ENCODE peak calls at places on chromosome 4, in ten cellular contexts. K is type B pancreatic cell, T is fibroblast of pulmonary artery, W is stomach, I is GM10248, M is astrocyte, Y is fibroblast of the aortic adventitia, O is MM.1S, E is AG09319, R is neural crest cell. Z is an unnamed sample.

GRCh38 chr4:1371151-1371830 is 24.3 kb downstream of the UVSSA start:
- DNase-seq in M (no peak), E (no peak), R (no peak), Y (no peak), O (no peak), K (no peak), I (no peak), T (no peak), W (no peak), Z (no peak)

GRCh38 chr4:94165256-94165655 is 42.4 kb upstream of the SMARCAD1 start:
- DNase-seq in M (no peak), E (no peak), T (no peak), W (no peak), K (no peak), Y (no peak), R (no peak), O (no peak), I (no peak), Z (no peak)

GRCh38 chr4:55609393-55609821 is 17.4 kb upstream of the PDCL2 start:
- DNase-seq in K (no peak), T (peak), Y (peak), M (peak), I (no peak), W (no peak), O (peak), E (peak), R (no peak), Z (no peak)

GRCh38 chr4:504076-504475 is 5.1 kb downstream of the PIGG start:
- DNase-seq in Y (peak), R (no peak), W (no peak), T (peak), E (no peak), I (no peak), O (no peak), K (no peak), M (peak), Z (no peak)

GRCh38 chr4:132063829-132064228 is 1085.3 kb upstream of the PCDH10 start:
- DNase-seq in I (no peak), T (peak), W (no peak), O (no peak), Y (peak), R (no peak), K (no peak), E (no peak), M (peak), Z (no peak)

GRCh38 chr4:47913858-47914218 is 545 bp downstream of the NFXL1 start:
- DNase-seq in K (peak), R (peak), M (no peak), T (no peak), E (no peak), O (peak), I (peak), Y (no peak), W (peak), Z (no peak)

GRCh38 chr4:119025916-119026661 is 109.5 kb upstream of the MYOZ2 start:
- DNase-seq in E (peak), T (peak), O (no peak), W (no peak), M (peak), Y (peak), R (no peak), K (no peak), I (no peak), Z (peak)

GRCh38 chr4:65416875-65417274 is 253.4 kb downstream of the EPHA5 start:
- DNase-seq in R (no peak), W (peak), M (peak), Y (peak), K (no peak), O (no peak), T (peak), E (no peak), I (no peak), Z (no peak)

GRCh38 chr4:88445252-88445651 is 11.7 kb upstream of the HERC5 start:
- DNase-seq in W (no peak), E (no peak), I (no peak), M (no peak), Y (no peak), R (no peak), O (no peak), K (no peak), T (no peak), Z (no peak)

GRCh38 chr4:125045311-125045710 is 269.4 kb upstream of the FAT4 start:
- DNase-seq in O (no peak), I (no peak), T (no peak), K (no peak), E (no peak), Y (peak), R (no peak), M (peak), W (no peak), Z (no peak)

GRCh38 chr4:148152868-148153630 is 289.2 kb downstream of the NR3C2 start:
- DNase-seq in R (no peak), O (no peak), K (no peak), I (no peak), E (no peak), W (no peak), M (no peak), Y (peak), T (peak), Z (no peak)
- TF ChIP-seq CTCF in R (no peak), O (no peak), K (no peak), I (no peak), E (peak), W (no peak), M (no peak), Y (no peak), T (peak), Z (no peak)

GRCh38 chr4:10160280-10160856 is 43.8 kb upstream of the WDR1 start:
- DNase-seq in W (no peak), T (peak), I (no peak), R (no peak), Y (peak), K (no peak), M (no peak), E (no peak), O (no peak), Z (peak)
- TF ChIP-seq CTCF in W (no peak), T (peak), I (no peak), R (peak), Y (peak), K (peak), M (no peak), E (peak), O (no peak), Z (peak)

GRCh38 chr4:149645790-149646189 is 169.9 kb downstream of the IQCM start:
- DNase-seq in T (no peak), M (no peak), W (no peak), R (no peak), O (no peak), Y (no peak), I (no peak), E (no peak), K (no peak), Z (no peak)
- TF ChIP-seq CTCF in T (no peak), M (no peak), W (no peak), R (no peak), O (no peak), Y (no peak), I (no peak), E (no peak), K (no peak), Z (no peak)

DNA sequence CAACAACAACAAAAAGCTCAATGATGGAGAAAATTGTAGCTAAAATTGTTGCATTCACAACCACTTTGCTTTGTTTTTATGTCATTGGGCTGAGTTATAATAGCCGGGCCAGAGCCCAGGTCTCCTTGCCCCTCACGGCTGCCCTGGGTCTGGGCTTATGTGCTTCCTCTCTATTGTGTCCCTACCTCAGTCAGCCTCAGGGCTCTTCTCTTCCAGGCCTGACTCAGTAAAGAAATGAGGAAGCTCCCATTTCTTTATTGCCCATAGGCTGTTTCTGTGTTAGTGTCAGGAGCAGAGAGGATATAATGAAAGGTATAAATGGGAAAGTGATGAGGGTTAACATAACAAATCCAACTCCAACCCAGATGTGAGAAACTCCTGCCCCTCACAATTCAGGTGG is 18.0 kb downstream of the BST1 start:
- DNase-seq in W (no peak), R (no peak), Y (no peak), M (no peak), K (no peak), O (no peak), I (no peak), T (no peak), E (no peak), Z (no peak)
- TF ChIP-seq CTCF in W (no peak), R (no peak), Y (no peak), M (no peak), K (no peak), O (no peak), I (no peak), T (no peak), E (no peak), Z (no peak)

GRCh38 chr4:10526431-10527222 is 69.4 kb upstream of the ZNF518B start:
- DNase-seq in R (no peak), E (no peak), M (no peak), Y (no peak), W (no peak), O (no peak), K (no peak), I (no peak), T (no peak), Z (no peak)
- TF ChIP-seq CTCF in R (no peak), E (no peak), M (no peak), Y (no peak), W (no peak), O (no peak), K (no peak), I (no peak), T (no peak), Z (no peak)

GRCh38 chr4:186473933-186474332 is 81.4 kb downstream of the MTNR1A start:
- DNase-seq in O (no peak), W (no peak), E (no peak), R (no peak), Y (no peak), M (no peak), I (no peak), T (no peak), K (no peak), Z (no peak)

GRCh38 chr4:186475202-186475601 is 80.2 kb downstream of the MTNR1A start:
- DNase-seq in I (no peak), O (no peak), M (no peak), E (no peak), R (no peak), Y (no peak), K (no peak), W (no peak), T (no peak), Z (no peak)

GRCh38 chr4:186471441-186471840 is 83.9 kb downstream of the MTNR1A start:
- DNase-seq in I (no peak), W (no peak), O (no peak), R (no peak), K (no peak), E (no peak), M (no peak), T (no peak), Y (no peak), Z (no peak)

DNA sequence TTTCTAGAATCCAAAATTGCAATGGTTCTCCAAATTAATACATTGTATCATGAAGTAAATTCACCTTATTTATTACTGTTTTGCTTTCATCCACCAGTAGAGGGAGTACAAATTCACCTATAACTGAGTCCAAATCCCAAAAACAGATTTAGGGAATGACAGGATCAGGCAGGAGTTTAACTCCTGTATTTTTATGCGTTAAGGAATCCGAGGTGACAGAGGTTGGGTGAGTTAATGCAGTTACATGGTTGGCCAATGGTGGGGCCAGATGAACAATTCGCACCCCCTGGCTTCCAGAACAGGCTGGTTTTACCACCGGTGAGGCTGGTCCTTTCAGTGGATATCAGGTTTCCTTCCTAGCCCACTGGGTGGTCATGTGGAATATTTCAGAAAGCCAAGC is 82.4 kb downstream of the MTNR1A start:
- DNase-seq in K (no peak), T (peak), M (peak), W (no peak), O (peak), I (no peak), Y (peak), R (no peak), E (peak), Z (peak)
- TF ChIP-seq CTCF in K (peak), T (peak), M (peak), W (peak), O (peak), I (peak), Y (peak), R (peak), E (peak), Z (peak)

DNA sequence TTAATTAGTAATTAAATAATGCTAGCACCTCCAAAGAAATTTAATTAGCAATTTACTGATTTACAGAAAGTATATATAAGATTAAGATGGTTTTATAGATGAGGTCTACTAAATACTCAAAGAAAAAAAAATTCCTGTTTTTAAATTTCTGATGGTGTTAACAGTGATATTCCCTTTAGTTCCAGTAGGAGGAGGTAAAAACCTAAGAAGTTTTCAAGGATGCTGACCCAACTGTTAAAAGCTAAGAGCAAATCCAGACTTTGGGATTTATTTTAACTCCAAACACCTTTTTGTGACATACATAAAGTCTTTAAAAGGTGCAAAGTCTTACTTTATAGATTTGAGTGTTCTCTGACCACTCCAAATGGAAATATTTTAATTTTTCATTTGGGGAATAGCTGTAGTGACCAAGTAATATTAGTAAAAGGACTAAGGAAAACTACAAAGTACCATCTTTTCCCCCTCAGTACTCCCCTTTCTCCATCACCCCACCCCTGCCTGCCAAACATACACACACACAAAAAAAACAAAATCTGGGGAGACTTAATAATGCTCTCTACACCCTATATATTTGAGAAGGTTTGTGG is 34.2 kb upstream of the CSN1S1 start:
- DNase-seq in O (peak), I (no peak), Y (peak), E (no peak), W (no peak), R (no peak), K (no peak), M (no peak), T (peak), Z (no peak)
- TF ChIP-seq CTCF in O (peak), I (peak), Y (peak), E (peak), W (peak), R (peak), K (peak), M (peak), T (peak), Z (peak)

GRCh38 chr4:16764622-16765021 is 133.8 kb downstream of the LDB2 start:
- DNase-seq in W (no peak), K (no peak), T (peak), O (no peak), R (no peak), I (no peak), M (no peak), E (no peak), Y (no peak), Z (no peak)
- TF ChIP-seq CTCF in W (no peak), K (peak), T (peak), O (peak), R (peak), I (no peak), M (peak), E (peak), Y (peak), Z (peak)

Z was measured in HFFc6.